ENCODE peak calls at places on chromosomes 7 and 10, in six cellular contexts. V is A549, B is HepG2, G is K562, W is endothelial cell of umbilical vein, C is H1. Q is an unnamed sample.

GRCh38 chr7:140605337-140605736 is 35.3 kb downstream of the DENND2A start:
- DNase-seq in W (no peak), G (no peak), C (no peak), B (no peak), V (no peak), Q (no peak)

GRCh38 chr10:77872151-77872946 is 54.2 kb downstream of the DLG5 start:
- DNase-seq in G (no peak), B (no peak), V (no peak), W (no peak), C (no peak), Q (no peak)

GRCh38 chr10:34705563-34705962 is 109.5 kb downstream of the PARD3 start:
- DNase-seq in W (no peak), B (no peak), G (no peak), C (no peak), V (no peak), Q (no peak)

GRCh38 chr7:35253680-35254495 is at the start of gene TBX20:
- DNase-seq in B (no peak), W (peak; percentile 35), C (peak; percentile 79), V (peak; percentile 79), G (no peak), Q (peak; percentile 71)

GRCh38 chr7:66946545-66946944 is 25.5 kb downstream of the TMEM248 start:
- DNase-seq in B (no peak), W (peak; percentile 83), C (no peak), G (no peak), V (no peak), Q (no peak)

GRCh38 chr7:35246819-35247218 is 7.1 kb downstream of the TBX20 start:
- DNase-seq in G (no peak), C (no peak), W (no peak), B (no peak), V (no peak), Q (no peak)

GRCh38 chr10:101110856-101111523 is 20.1 kb upstream of the TLX1 start:
- DNase-seq in G (no peak), W (no peak), C (no peak), B (no peak), V (no peak), Q (no peak)

GRCh38 chr7:153472516-153472915 is 579.7 kb upstream of the DPP6 start:
- DNase-seq in C (no peak), G (no peak), W (no peak), V (no peak), B (no peak), Q (no peak)

GRCh38 chr10:113133497-113133896 is 183.4 kb downstream of the TCF7L2 start:
- DNase-seq in B (no peak), G (no peak), W (no peak), V (no peak), C (no peak), Q (no peak)

DNA sequence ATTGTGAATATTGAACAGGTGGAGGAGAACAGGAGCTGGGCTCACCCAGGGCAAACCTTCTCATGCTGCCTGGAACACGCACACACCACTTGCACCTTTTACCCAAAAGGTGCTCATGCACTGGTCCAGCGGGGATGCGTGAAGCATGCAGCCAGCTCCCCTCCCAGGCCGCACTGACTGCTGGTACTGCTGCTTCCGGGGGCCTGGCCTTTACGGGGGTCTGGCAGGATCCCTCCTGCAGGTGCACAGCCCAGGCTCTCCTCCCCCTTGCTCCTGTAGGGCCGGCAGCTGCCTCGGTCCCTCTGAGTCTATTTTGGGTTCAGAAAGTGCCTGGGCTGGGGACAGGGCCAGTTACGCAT is 221.7 kb downstream of the DNAJB6 start:
- DNase-seq in B (no peak), W (no peak), C (no peak), G (no peak), V (no peak), Q (peak; percentile 9)
- TF ChIP-seq JUN in B (no peak), W (no peak), C (no peak), G (no peak), V (no peak), Q (no peak)

DNA sequence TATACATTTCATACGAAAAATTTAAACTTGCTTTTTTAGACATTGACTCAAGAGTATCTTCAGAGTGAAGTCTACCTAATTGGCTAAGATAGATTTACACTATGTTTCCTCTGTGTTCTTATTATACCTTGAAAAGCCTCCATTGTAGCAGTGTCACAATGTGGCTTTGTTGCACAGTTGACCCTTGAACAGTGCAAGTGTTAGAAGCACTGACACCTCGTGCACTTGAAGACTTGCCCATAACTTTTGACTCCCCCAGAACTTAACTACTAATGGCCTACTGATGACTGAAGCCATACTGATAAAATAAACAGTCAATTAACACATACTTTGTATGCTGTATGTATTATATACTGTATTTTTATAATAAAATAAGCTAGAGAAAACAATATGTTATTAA is 84.3 kb downstream of the CPED1 start:
- DNase-seq in G (no peak), B (peak; percentile 12), C (no peak), V (no peak), W (no peak), Q (no peak)
- TF ChIP-seq JUN in G (no peak), B (no peak), C (no peak), V (no peak), W (no peak), Q (no peak)

DNA sequence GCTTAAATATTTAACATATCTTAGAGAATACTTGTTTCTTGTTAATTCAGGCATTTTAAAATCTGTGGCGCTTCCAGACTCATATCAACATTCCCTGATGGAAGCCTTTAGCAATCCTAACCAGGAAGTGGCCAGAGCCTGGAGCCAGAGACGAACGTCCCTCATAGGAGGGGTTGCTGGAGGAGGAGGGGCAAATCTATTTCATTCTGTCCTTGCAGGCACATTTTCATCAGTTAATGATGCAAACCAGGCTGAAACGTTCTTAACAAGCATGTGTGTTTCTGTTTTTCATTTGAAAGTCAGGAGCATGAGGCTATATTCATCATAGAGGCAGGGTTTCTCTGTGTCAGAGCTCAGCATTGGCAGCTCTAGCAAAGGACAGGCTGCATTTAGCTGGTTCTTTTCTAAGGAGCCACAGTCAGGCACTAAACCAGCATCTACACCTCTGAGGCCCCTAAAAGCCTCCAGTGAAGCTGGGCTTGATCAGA is 17.8 kb upstream of the IFIT2 start:
- DNase-seq in W (peak; percentile 44), G (no peak), V (peak; percentile 64), B (peak; percentile 16), C (no peak), Q (no peak)
- TF ChIP-seq JUN in W (no peak), G (no peak), V (no peak), B (no peak), C (no peak), Q (no peak)

GRCh38 chr10:97851341-97852001 is 1.8 kb downstream of the GOLGA7B start:
- DNase-seq in C (no peak), G (no peak), W (no peak), B (no peak), V (no peak), Q (no peak)
- TF ChIP-seq JUN in C (no peak), G (no peak), W (no peak), B (no peak), V (no peak), Q (no peak)

GRCh38 chr10:97319671-97320479 is 804 bp downstream of the FRAT1 start:
- DNase-seq in G (peak; percentile 43), W (peak; percentile 46), C (peak; percentile 82), B (peak; percentile 54), V (no peak), Q (peak; percentile 76)
- TF ChIP-seq JUN in G (no peak), W (no peak), C (no peak), B (no peak), V (no peak), Q (no peak)

DNA sequence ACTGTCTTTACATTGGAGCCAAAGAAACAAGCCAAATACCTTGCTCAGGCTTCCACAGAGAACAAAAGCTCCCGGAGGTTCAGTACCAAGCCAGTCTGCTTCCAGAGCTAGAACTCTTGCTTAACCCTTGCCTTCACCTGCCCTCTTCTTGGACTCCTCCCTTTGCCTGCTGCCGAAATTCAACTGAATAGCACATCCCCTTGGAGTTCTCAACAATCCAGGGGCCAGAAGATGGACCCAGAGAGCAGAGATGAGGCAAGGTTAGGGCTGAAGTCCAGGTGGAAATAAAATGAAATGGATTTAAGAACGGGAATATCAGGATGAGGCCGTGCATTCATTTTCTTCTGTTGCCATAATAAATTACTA is 876 bp upstream of the PIK3AP1 start:
- DNase-seq in G (no peak), C (no peak), W (no peak), B (no peak), V (no peak), Q (no peak)
- TF ChIP-seq JUN in G (no peak), C (no peak), W (no peak), B (no peak), V (no peak), Q (no peak)

DNA sequence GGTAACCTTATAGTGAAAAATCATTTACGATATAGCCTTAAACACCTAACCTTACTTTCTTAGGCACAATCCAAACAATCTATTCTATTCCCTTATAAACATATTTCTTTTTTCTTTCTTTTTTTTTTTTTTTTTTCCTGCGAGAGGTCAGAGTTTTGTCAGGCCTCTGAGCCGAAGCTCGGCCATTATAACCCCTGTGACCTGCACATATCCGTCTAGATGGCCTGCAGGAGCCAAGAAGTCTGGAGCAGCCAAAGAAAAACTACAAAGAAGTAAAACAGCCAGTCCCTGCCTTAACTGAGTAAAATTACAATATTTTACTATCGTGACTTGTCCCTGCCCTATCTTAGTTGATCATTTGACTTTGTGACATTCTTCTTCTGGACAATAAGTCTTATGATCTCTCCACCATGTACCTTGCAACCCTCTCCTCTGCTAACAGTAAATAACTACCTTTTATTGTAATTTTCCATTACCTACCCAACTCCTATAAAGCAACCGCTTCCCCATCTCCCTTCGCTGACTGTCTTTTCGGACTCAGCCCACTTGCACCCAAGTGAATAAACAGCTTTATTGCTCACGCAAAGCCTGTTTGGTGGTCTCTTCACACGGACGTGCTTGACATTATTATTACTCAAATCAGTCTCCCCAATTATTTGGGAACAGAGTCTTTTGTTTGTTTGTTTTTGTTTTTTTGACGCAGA is 64.5 kb downstream of the AOAH start:
- DNase-seq in C (no peak), G (no peak), W (no peak), B (no peak), V (no peak), Q (no peak)
- TF ChIP-seq JUN in C (no peak), G (no peak), W (no peak), B (no peak), V (no peak), Q (no peak)

GRCh38 chr7:106270122-106270977 is 14.4 kb downstream of the NAMPT start:
- DNase-seq in C (no peak), V (no peak), G (no peak), W (no peak), B (no peak), Q (no peak)

GRCh38 chr7:106276513-106276912 is 8.3 kb downstream of the NAMPT start:
- DNase-seq in V (no peak), B (no peak), C (no peak), W (no peak), G (no peak), Q (no peak)

GRCh38 chr7:106269263-106269961 is 15.4 kb downstream of the NAMPT start:
- DNase-seq in V (no peak), G (no peak), B (no peak), W (no peak), C (no peak), Q (no peak)

GRCh38 chr7:106277976-106278375 is 6.8 kb downstream of the NAMPT start:
- DNase-seq in W (peak; percentile 29), B (no peak), V (no peak), C (no peak), G (no peak), Q (no peak)

GRCh38 chr7:106273009-106273695 is 11.6 kb downstream of the NAMPT start:
- DNase-seq in B (no peak), G (no peak), C (no peak), V (no peak), W (no peak), Q (no peak)
- TF ChIP-seq JUN in B (no peak), G (no peak), C (no peak), V (no peak), W (no peak), Q (no peak)

Q was measured in WTC11.